ENCODE peak calls at places on chromosome 20, in ten cellular contexts. One of them, this sample, is unnamed.

GRCh38 chr20:58893355-58894151 is 41.0 kb downstream of the GNAS start:
- DNase-seq in esophagus squamous epithelium: no peak
- DNase-seq in NCI-H524: no peak
- DNase-seq in stimulated activated naive CD8-positive, alpha-beta T cell treated with anti-CD3 and anti-CD28 coated beads, Interleukin-15, Interleukin-2, amounts not matched to agents 100 U/mL and 50 U/mL, for 24 hours: peak
- DNase-seq in effector CD4-positive, alpha-beta T cell: no peak
- DNase-seq in NCI-H446: peak
- DNase-seq in stimulated activated CD8-positive, alpha-beta memory T cell treated with anti-CD3 and anti-CD28 coated beads, Interleukin-7, amount 100 ng/mL, for 48 hours: peak
- DNase-seq in NCI-H1105: no peak
- DNase-seq in activated CD4-positive, alpha-beta T cell treated with anti-CD3 and anti-CD28 coated beads, Interleukin-2, amount 50 U/mL, for 24 hours: peak
- DNase-seq in uterus: no peak
- DNase-seq in this sample: peak

GRCh38 chr20:3843490-3843889 is 3.1 kb upstream of the MAVS start:
- DNase-seq in esophagus squamous epithelium: no peak
- DNase-seq in NCI-H524: no peak
- DNase-seq in stimulated activated naive CD8-positive, alpha-beta T cell treated with anti-CD3 and anti-CD28 coated beads, Interleukin-15, Interleukin-2, amounts not matched to agents 100 U/mL and 50 U/mL, for 24 hours: peak
- DNase-seq in effector CD4-positive, alpha-beta T cell: no peak
- DNase-seq in NCI-H446: no peak
- DNase-seq in stimulated activated CD8-positive, alpha-beta memory T cell treated with anti-CD3 and anti-CD28 coated beads, Interleukin-7, amount 100 ng/mL, for 48 hours: no peak
- DNase-seq in NCI-H1105: no peak
- DNase-seq in activated CD4-positive, alpha-beta T cell treated with anti-CD3 and anti-CD28 coated beads, Interleukin-2, amount 50 U/mL, for 24 hours: no peak
- DNase-seq in uterus: no peak
- DNase-seq in this sample: no peak

GRCh38 chr20:18679020-18679419 is 91.2 kb downstream of the DTD1 start:
- DNase-seq in esophagus squamous epithelium: no peak
- DNase-seq in NCI-H524: no peak
- DNase-seq in stimulated activated naive CD8-positive, alpha-beta T cell treated with anti-CD3 and anti-CD28 coated beads, Interleukin-15, Interleukin-2, amounts not matched to agents 100 U/mL and 50 U/mL, for 24 hours: no peak
- DNase-seq in effector CD4-positive, alpha-beta T cell: no peak
- DNase-seq in NCI-H446: no peak
- DNase-seq in stimulated activated CD8-positive, alpha-beta memory T cell treated with anti-CD3 and anti-CD28 coated beads, Interleukin-7, amount 100 ng/mL, for 48 hours: no peak
- DNase-seq in NCI-H1105: peak
- DNase-seq in activated CD4-positive, alpha-beta T cell treated with anti-CD3 and anti-CD28 coated beads, Interleukin-2, amount 50 U/mL, for 24 hours: no peak
- DNase-seq in uterus: no peak
- DNase-seq in this sample: no peak

GRCh38 chr20:35903843-35904242 is 50.5 kb downstream of the SCAND1 start:
- DNase-seq in esophagus squamous epithelium: no peak
- DNase-seq in NCI-H524: no peak
- DNase-seq in stimulated activated naive CD8-positive, alpha-beta T cell treated with anti-CD3 and anti-CD28 coated beads, Interleukin-15, Interleukin-2, amounts not matched to agents 100 U/mL and 50 U/mL, for 24 hours: no peak
- DNase-seq in effector CD4-positive, alpha-beta T cell: no peak
- DNase-seq in NCI-H446: no peak
- DNase-seq in stimulated activated CD8-positive, alpha-beta memory T cell treated with anti-CD3 and anti-CD28 coated beads, Interleukin-7, amount 100 ng/mL, for 48 hours: no peak
- DNase-seq in NCI-H1105: no peak
- DNase-seq in activated CD4-positive, alpha-beta T cell treated with anti-CD3 and anti-CD28 coated beads, Interleukin-2, amount 50 U/mL, for 24 hours: no peak
- DNase-seq in uterus: no peak
- DNase-seq in this sample: no peak

GRCh38 chr20:36116813-36117441 is 37.6 kb upstream of the EPB41L1 start:
- DNase-seq in esophagus squamous epithelium: no peak
- DNase-seq in NCI-H524: no peak
- DNase-seq in stimulated activated naive CD8-positive, alpha-beta T cell treated with anti-CD3 and anti-CD28 coated beads, Interleukin-15, Interleukin-2, amounts not matched to agents 100 U/mL and 50 U/mL, for 24 hours: no peak
- DNase-seq in effector CD4-positive, alpha-beta T cell: no peak
- DNase-seq in NCI-H446: no peak
- DNase-seq in stimulated activated CD8-positive, alpha-beta memory T cell treated with anti-CD3 and anti-CD28 coated beads, Interleukin-7, amount 100 ng/mL, for 48 hours: no peak
- DNase-seq in NCI-H1105: no peak
- DNase-seq in activated CD4-positive, alpha-beta T cell treated with anti-CD3 and anti-CD28 coated beads, Interleukin-2, amount 50 U/mL, for 24 hours: no peak
- DNase-seq in uterus: no peak
- DNase-seq in this sample: no peak

GRCh38 chr20:36407196-36407733 is 101.1 kb downstream of the DLGAP4 start:
- DNase-seq in esophagus squamous epithelium: no peak
- DNase-seq in NCI-H524: no peak
- DNase-seq in stimulated activated naive CD8-positive, alpha-beta T cell treated with anti-CD3 and anti-CD28 coated beads, Interleukin-15, Interleukin-2, amounts not matched to agents 100 U/mL and 50 U/mL, for 24 hours: no peak
- DNase-seq in effector CD4-positive, alpha-beta T cell: no peak
- DNase-seq in NCI-H446: no peak
- DNase-seq in stimulated activated CD8-positive, alpha-beta memory T cell treated with anti-CD3 and anti-CD28 coated beads, Interleukin-7, amount 100 ng/mL, for 48 hours: no peak
- DNase-seq in NCI-H1105: no peak
- DNase-seq in activated CD4-positive, alpha-beta T cell treated with anti-CD3 and anti-CD28 coated beads, Interleukin-2, amount 50 U/mL, for 24 hours: no peak
- DNase-seq in uterus: no peak
- DNase-seq in this sample: no peak

GRCh38 chr20:7758436-7758835 is 181.8 kb downstream of the HAO1 start:
- DNase-seq in esophagus squamous epithelium: no peak
- DNase-seq in NCI-H524: no peak
- DNase-seq in stimulated activated naive CD8-positive, alpha-beta T cell treated with anti-CD3 and anti-CD28 coated beads, Interleukin-15, Interleukin-2, amounts not matched to agents 100 U/mL and 50 U/mL, for 24 hours: no peak
- DNase-seq in effector CD4-positive, alpha-beta T cell: no peak
- DNase-seq in NCI-H446: no peak
- DNase-seq in stimulated activated CD8-positive, alpha-beta memory T cell treated with anti-CD3 and anti-CD28 coated beads, Interleukin-7, amount 100 ng/mL, for 48 hours: no peak
- DNase-seq in NCI-H1105: no peak
- DNase-seq in activated CD4-positive, alpha-beta T cell treated with anti-CD3 and anti-CD28 coated beads, Interleukin-2, amount 50 U/mL, for 24 hours: no peak
- DNase-seq in uterus: no peak
- DNase-seq in this sample: no peak

GRCh38 chr20:13302647-13303425 is 81.8 kb downstream of the ISM1 start:
- DNase-seq in esophagus squamous epithelium: no peak
- DNase-seq in NCI-H524: peak
- DNase-seq in stimulated activated naive CD8-positive, alpha-beta T cell treated with anti-CD3 and anti-CD28 coated beads, Interleukin-15, Interleukin-2, amounts not matched to agents 100 U/mL and 50 U/mL, for 24 hours: peak
- DNase-seq in effector CD4-positive, alpha-beta T cell: no peak
- DNase-seq in NCI-H446: peak
- DNase-seq in stimulated activated CD8-positive, alpha-beta memory T cell treated with anti-CD3 and anti-CD28 coated beads, Interleukin-7, amount 100 ng/mL, for 48 hours: peak
- DNase-seq in NCI-H1105: peak
- DNase-seq in activated CD4-positive, alpha-beta T cell treated with anti-CD3 and anti-CD28 coated beads, Interleukin-2, amount 50 U/mL, for 24 hours: peak
- DNase-seq in uterus: no peak
- DNase-seq in this sample: peak

GRCh38 chr20:32445539-32446273 is 87.6 kb downstream of the ASXL1 start:
- DNase-seq in esophagus squamous epithelium: no peak
- DNase-seq in NCI-H524: no peak
- DNase-seq in stimulated activated naive CD8-positive, alpha-beta T cell treated with anti-CD3 and anti-CD28 coated beads, Interleukin-15, Interleukin-2, amounts not matched to agents 100 U/mL and 50 U/mL, for 24 hours: peak
- DNase-seq in effector CD4-positive, alpha-beta T cell: no peak
- DNase-seq in NCI-H446: no peak
- DNase-seq in stimulated activated CD8-positive, alpha-beta memory T cell treated with anti-CD3 and anti-CD28 coated beads, Interleukin-7, amount 100 ng/mL, for 48 hours: no peak
- DNase-seq in NCI-H1105: no peak
- DNase-seq in activated CD4-positive, alpha-beta T cell treated with anti-CD3 and anti-CD28 coated beads, Interleukin-2, amount 50 U/mL, for 24 hours: no peak
- DNase-seq in uterus: no peak
- DNase-seq in this sample: no peak

GRCh38 chr20:53899351-53900167 is 170.8 kb downstream of the BCAS1 start:
- DNase-seq in esophagus squamous epithelium: no peak
- DNase-seq in NCI-H524: peak
- DNase-seq in stimulated activated naive CD8-positive, alpha-beta T cell treated with anti-CD3 and anti-CD28 coated beads, Interleukin-15, Interleukin-2, amounts not matched to agents 100 U/mL and 50 U/mL, for 24 hours: peak
- DNase-seq in effector CD4-positive, alpha-beta T cell: peak
- DNase-seq in NCI-H446: peak
- DNase-seq in stimulated activated CD8-positive, alpha-beta memory T cell treated with anti-CD3 and anti-CD28 coated beads, Interleukin-7, amount 100 ng/mL, for 48 hours: peak
- DNase-seq in NCI-H1105: peak
- DNase-seq in activated CD4-positive, alpha-beta T cell treated with anti-CD3 and anti-CD28 coated beads, Interleukin-2, amount 50 U/mL, for 24 hours: peak
- DNase-seq in uterus: peak
- DNase-seq in this sample: peak

GRCh38 chr20:12113468-12114371 is 196.0 kb downstream of the BTBD3 start:
- DNase-seq in esophagus squamous epithelium: no peak
- DNase-seq in NCI-H524: no peak
- DNase-seq in stimulated activated naive CD8-positive, alpha-beta T cell treated with anti-CD3 and anti-CD28 coated beads, Interleukin-15, Interleukin-2, amounts not matched to agents 100 U/mL and 50 U/mL, for 24 hours: no peak
- DNase-seq in effector CD4-positive, alpha-beta T cell: no peak
- DNase-seq in NCI-H446: peak
- DNase-seq in stimulated activated CD8-positive, alpha-beta memory T cell treated with anti-CD3 and anti-CD28 coated beads, Interleukin-7, amount 100 ng/mL, for 48 hours: no peak
- DNase-seq in NCI-H1105: no peak
- DNase-seq in activated CD4-positive, alpha-beta T cell treated with anti-CD3 and anti-CD28 coated beads, Interleukin-2, amount 50 U/mL, for 24 hours: no peak
- DNase-seq in uterus: no peak
- DNase-seq in this sample: no peak

GRCh38 chr20:21137078-21137477 is 11.2 kb downstream of the KIZ start:
- DNase-seq in esophagus squamous epithelium: no peak
- DNase-seq in NCI-H524: no peak
- DNase-seq in stimulated activated naive CD8-positive, alpha-beta T cell treated with anti-CD3 and anti-CD28 coated beads, Interleukin-15, Interleukin-2, amounts not matched to agents 100 U/mL and 50 U/mL, for 24 hours: no peak
- DNase-seq in effector CD4-positive, alpha-beta T cell: no peak
- DNase-seq in NCI-H446: no peak
- DNase-seq in stimulated activated CD8-positive, alpha-beta memory T cell treated with anti-CD3 and anti-CD28 coated beads, Interleukin-7, amount 100 ng/mL, for 48 hours: no peak
- DNase-seq in NCI-H1105: peak
- DNase-seq in activated CD4-positive, alpha-beta T cell treated with anti-CD3 and anti-CD28 coated beads, Interleukin-2, amount 50 U/mL, for 24 hours: no peak
- DNase-seq in uterus: no peak
- DNase-seq in this sample: no peak

GRCh38 chr20:49270177-49270576 is 7.7 kb downstream of the ZNFX1 start:
- DNase-seq in esophagus squamous epithelium: no peak
- DNase-seq in NCI-H524: no peak
- DNase-seq in stimulated activated naive CD8-positive, alpha-beta T cell treated with anti-CD3 and anti-CD28 coated beads, Interleukin-15, Interleukin-2, amounts not matched to agents 100 U/mL and 50 U/mL, for 24 hours: no peak
- DNase-seq in effector CD4-positive, alpha-beta T cell: no peak
- DNase-seq in NCI-H446: no peak
- DNase-seq in stimulated activated CD8-positive, alpha-beta memory T cell treated with anti-CD3 and anti-CD28 coated beads, Interleukin-7, amount 100 ng/mL, for 48 hours: no peak
- DNase-seq in NCI-H1105: no peak
- DNase-seq in activated CD4-positive, alpha-beta T cell treated with anti-CD3 and anti-CD28 coated beads, Interleukin-2, amount 50 U/mL, for 24 hours: no peak
- DNase-seq in uterus: no peak
- DNase-seq in this sample: no peak

GRCh38 chr20:24823176-24823575 is 125.9 kb upstream of the CST7 start:
- DNase-seq in esophagus squamous epithelium: no peak
- DNase-seq in NCI-H524: no peak
- DNase-seq in stimulated activated naive CD8-positive, alpha-beta T cell treated with anti-CD3 and anti-CD28 coated beads, Interleukin-15, Interleukin-2, amounts not matched to agents 100 U/mL and 50 U/mL, for 24 hours: no peak
- DNase-seq in effector CD4-positive, alpha-beta T cell: no peak
- DNase-seq in NCI-H446: no peak
- DNase-seq in stimulated activated CD8-positive, alpha-beta memory T cell treated with anti-CD3 and anti-CD28 coated beads, Interleukin-7, amount 100 ng/mL, for 48 hours: no peak
- DNase-seq in NCI-H1105: no peak
- DNase-seq in activated CD4-positive, alpha-beta T cell treated with anti-CD3 and anti-CD28 coated beads, Interleukin-2, amount 50 U/mL, for 24 hours: no peak
- DNase-seq in uterus: no peak
- DNase-seq in this sample: no peak

GRCh38 chr20:61727761-61728160 is 337.9 kb downstream of the TAF4 start:
- DNase-seq in esophagus squamous epithelium: no peak
- DNase-seq in NCI-H524: no peak
- DNase-seq in stimulated activated naive CD8-positive, alpha-beta T cell treated with anti-CD3 and anti-CD28 coated beads, Interleukin-15, Interleukin-2, amounts not matched to agents 100 U/mL and 50 U/mL, for 24 hours: no peak
- DNase-seq in effector CD4-positive, alpha-beta T cell: no peak
- DNase-seq in NCI-H446: no peak
- DNase-seq in stimulated activated CD8-positive, alpha-beta memory T cell treated with anti-CD3 and anti-CD28 coated beads, Interleukin-7, amount 100 ng/mL, for 48 hours: no peak
- DNase-seq in NCI-H1105: no peak
- DNase-seq in activated CD4-positive, alpha-beta T cell treated with anti-CD3 and anti-CD28 coated beads, Interleukin-2, amount 50 U/mL, for 24 hours: no peak
- DNase-seq in uterus: no peak
- DNase-seq in this sample: no peak

GRCh38 chr20:46021361-46022359 is 7.4 kb upstream of the SLC12A5 start:
- DNase-seq in esophagus squamous epithelium: no peak
- DNase-seq in NCI-H524: peak
- DNase-seq in stimulated activated naive CD8-positive, alpha-beta T cell treated with anti-CD3 and anti-CD28 coated beads, Interleukin-15, Interleukin-2, amounts not matched to agents 100 U/mL and 50 U/mL, for 24 hours: peak
- DNase-seq in effector CD4-positive, alpha-beta T cell: peak
- DNase-seq in NCI-H446: peak
- DNase-seq in stimulated activated CD8-positive, alpha-beta memory T cell treated with anti-CD3 and anti-CD28 coated beads, Interleukin-7, amount 100 ng/mL, for 48 hours: no peak
- DNase-seq in NCI-H1105: peak
- DNase-seq in activated CD4-positive, alpha-beta T cell treated with anti-CD3 and anti-CD28 coated beads, Interleukin-2, amount 50 U/mL, for 24 hours: no peak
- DNase-seq in uterus: no peak
- DNase-seq in this sample: peak

GRCh38 chr20:38692436-38693411 is 31.6 kb upstream of the SLC32A1 start:
- DNase-seq in esophagus squamous epithelium: no peak
- DNase-seq in NCI-H524: no peak
- DNase-seq in stimulated activated naive CD8-positive, alpha-beta T cell treated with anti-CD3 and anti-CD28 coated beads, Interleukin-15, Interleukin-2, amounts not matched to agents 100 U/mL and 50 U/mL, for 24 hours: peak
- DNase-seq in effector CD4-positive, alpha-beta T cell: peak
- DNase-seq in NCI-H446: peak
- DNase-seq in stimulated activated CD8-positive, alpha-beta memory T cell treated with anti-CD3 and anti-CD28 coated beads, Interleukin-7, amount 100 ng/mL, for 48 hours: no peak
- DNase-seq in NCI-H1105: no peak
- DNase-seq in activated CD4-positive, alpha-beta T cell treated with anti-CD3 and anti-CD28 coated beads, Interleukin-2, amount 50 U/mL, for 24 hours: peak
- DNase-seq in uterus: no peak
- DNase-seq in this sample: peak

GRCh38 chr20:61222699-61223098 is 29.4 kb upstream of the CDH4 start:
- DNase-seq in esophagus squamous epithelium: no peak
- DNase-seq in NCI-H524: no peak
- DNase-seq in stimulated activated naive CD8-positive, alpha-beta T cell treated with anti-CD3 and anti-CD28 coated beads, Interleukin-15, Interleukin-2, amounts not matched to agents 100 U/mL and 50 U/mL, for 24 hours: no peak
- DNase-seq in effector CD4-positive, alpha-beta T cell: no peak
- DNase-seq in NCI-H446: no peak
- DNase-seq in stimulated activated CD8-positive, alpha-beta memory T cell treated with anti-CD3 and anti-CD28 coated beads, Interleukin-7, amount 100 ng/mL, for 48 hours: no peak
- DNase-seq in NCI-H1105: no peak
- DNase-seq in activated CD4-positive, alpha-beta T cell treated with anti-CD3 and anti-CD28 coated beads, Interleukin-2, amount 50 U/mL, for 24 hours: no peak
- DNase-seq in uterus: no peak
- DNase-seq in this sample: no peak

GRCh38 chr20:48126227-48126740 is 341.0 kb upstream of the SULF2 start:
- DNase-seq in esophagus squamous epithelium: no peak
- DNase-seq in NCI-H524: no peak
- DNase-seq in stimulated activated naive CD8-positive, alpha-beta T cell treated with anti-CD3 and anti-CD28 coated beads, Interleukin-15, Interleukin-2, amounts not matched to agents 100 U/mL and 50 U/mL, for 24 hours: no peak
- DNase-seq in effector CD4-positive, alpha-beta T cell: no peak
- DNase-seq in NCI-H446: no peak
- DNase-seq in stimulated activated CD8-positive, alpha-beta memory T cell treated with anti-CD3 and anti-CD28 coated beads, Interleukin-7, amount 100 ng/mL, for 48 hours: no peak
- DNase-seq in NCI-H1105: no peak
- DNase-seq in activated CD4-positive, alpha-beta T cell treated with anti-CD3 and anti-CD28 coated beads, Interleukin-2, amount 50 U/mL, for 24 hours: no peak
- DNase-seq in uterus: no peak
- DNase-seq in this sample: no peak

GRCh38 chr20:23449400-23449799 is 3.3 kb downstream of the CST11 start:
- DNase-seq in esophagus squamous epithelium: no peak
- DNase-seq in NCI-H524: no peak
- DNase-seq in stimulated activated naive CD8-positive, alpha-beta T cell treated with anti-CD3 and anti-CD28 coated beads, Interleukin-15, Interleukin-2, amounts not matched to agents 100 U/mL and 50 U/mL, for 24 hours: no peak
- DNase-seq in effector CD4-positive, alpha-beta T cell: no peak
- DNase-seq in NCI-H446: no peak
- DNase-seq in stimulated activated CD8-positive, alpha-beta memory T cell treated with anti-CD3 and anti-CD28 coated beads, Interleukin-7, amount 100 ng/mL, for 48 hours: no peak
- DNase-seq in NCI-H1105: no peak
- DNase-seq in activated CD4-positive, alpha-beta T cell treated with anti-CD3 and anti-CD28 coated beads, Interleukin-2, amount 50 U/mL, for 24 hours: no peak
- DNase-seq in uterus: no peak
- DNase-seq in this sample: no peak

GRCh38 chr20:10113746-10114145 is 79.0 kb downstream of the ANKEF1 start:
- DNase-seq in esophagus squamous epithelium: no peak
- DNase-seq in NCI-H524: no peak
- DNase-seq in stimulated activated naive CD8-positive, alpha-beta T cell treated with anti-CD3 and anti-CD28 coated beads, Interleukin-15, Interleukin-2, amounts not matched to agents 100 U/mL and 50 U/mL, for 24 hours: no peak
- DNase-seq in effector CD4-positive, alpha-beta T cell: no peak
- DNase-seq in NCI-H446: no peak
- DNase-seq in stimulated activated CD8-positive, alpha-beta memory T cell treated with anti-CD3 and anti-CD28 coated beads, Interleukin-7, amount 100 ng/mL, for 48 hours: no peak
- DNase-seq in NCI-H1105: no peak
- DNase-seq in activated CD4-positive, alpha-beta T cell treated with anti-CD3 and anti-CD28 coated beads, Interleukin-2, amount 50 U/mL, for 24 hours: no peak
- DNase-seq in uterus: no peak
- DNase-seq in this sample: no peak

GRCh38 chr20:13995841-13996240 is 525 bp downstream of the MACROD2 start:
- DNase-seq in esophagus squamous epithelium: no peak
- DNase-seq in NCI-H524: peak
- DNase-seq in stimulated activated naive CD8-positive, alpha-beta T cell treated with anti-CD3 and anti-CD28 coated beads, Interleukin-15, Interleukin-2, amounts not matched to agents 100 U/mL and 50 U/mL, for 24 hours: no peak
- DNase-seq in effector CD4-positive, alpha-beta T cell: no peak
- DNase-seq in NCI-H446: peak
- DNase-seq in stimulated activated CD8-positive, alpha-beta memory T cell treated with anti-CD3 and anti-CD28 coated beads, Interleukin-7, amount 100 ng/mL, for 48 hours: no peak
- DNase-seq in NCI-H1105: peak
- DNase-seq in activated CD4-positive, alpha-beta T cell treated with anti-CD3 and anti-CD28 coated beads, Interleukin-2, amount 50 U/mL, for 24 hours: no peak
- DNase-seq in uterus: peak
- DNase-seq in this sample: no peak

GRCh38 chr20:50229156-50229605 is 38.6 kb downstream of the CEBPB start:
- DNase-seq in esophagus squamous epithelium: no peak
- DNase-seq in NCI-H524: no peak
- DNase-seq in stimulated activated naive CD8-positive, alpha-beta T cell treated with anti-CD3 and anti-CD28 coated beads, Interleukin-15, Interleukin-2, amounts not matched to agents 100 U/mL and 50 U/mL, for 24 hours: no peak
- DNase-seq in effector CD4-positive, alpha-beta T cell: no peak
- DNase-seq in NCI-H446: no peak
- DNase-seq in stimulated activated CD8-positive, alpha-beta memory T cell treated with anti-CD3 and anti-CD28 coated beads, Interleukin-7, amount 100 ng/mL, for 48 hours: no peak
- DNase-seq in NCI-H1105: no peak
- DNase-seq in activated CD4-positive, alpha-beta T cell treated with anti-CD3 and anti-CD28 coated beads, Interleukin-2, amount 50 U/mL, for 24 hours: no peak
- DNase-seq in uterus: no peak
- DNase-seq in this sample: no peak

GRCh38 chr20:4153251-4153650 is 137.9 kb upstream of the RNF24 start:
- DNase-seq in esophagus squamous epithelium: no peak
- DNase-seq in NCI-H524: no peak
- DNase-seq in stimulated activated naive CD8-positive, alpha-beta T cell treated with anti-CD3 and anti-CD28 coated beads, Interleukin-15, Interleukin-2, amounts not matched to agents 100 U/mL and 50 U/mL, for 24 hours: no peak
- DNase-seq in effector CD4-positive, alpha-beta T cell: no peak
- DNase-seq in NCI-H446: no peak
- DNase-seq in stimulated activated CD8-positive, alpha-beta memory T cell treated with anti-CD3 and anti-CD28 coated beads, Interleukin-7, amount 100 ng/mL, for 48 hours: no peak
- DNase-seq in NCI-H1105: no peak
- DNase-seq in activated CD4-positive, alpha-beta T cell treated with anti-CD3 and anti-CD28 coated beads, Interleukin-2, amount 50 U/mL, for 24 hours: no peak
- DNase-seq in uterus: no peak
- DNase-seq in this sample: no peak

GRCh38 chr20:57476073-57476526 is 48.8 kb downstream of the CTCFL start:
- DNase-seq in esophagus squamous epithelium: no peak
- DNase-seq in NCI-H524: no peak
- DNase-seq in stimulated activated naive CD8-positive, alpha-beta T cell treated with anti-CD3 and anti-CD28 coated beads, Interleukin-15, Interleukin-2, amounts not matched to agents 100 U/mL and 50 U/mL, for 24 hours: peak
- DNase-seq in effector CD4-positive, alpha-beta T cell: no peak
- DNase-seq in NCI-H446: no peak
- DNase-seq in stimulated activated CD8-positive, alpha-beta memory T cell treated with anti-CD3 and anti-CD28 coated beads, Interleukin-7, amount 100 ng/mL, for 48 hours: no peak
- DNase-seq in NCI-H1105: no peak
- DNase-seq in activated CD4-positive, alpha-beta T cell treated with anti-CD3 and anti-CD28 coated beads, Interleukin-2, amount 50 U/mL, for 24 hours: no peak
- DNase-seq in uterus: no peak
- DNase-seq in this sample: no peak

GRCh38 chr20:38125157-38126056 is 39.7 kb downstream of the TGM2 start:
- DNase-seq in esophagus squamous epithelium: no peak
- DNase-seq in NCI-H524: no peak
- DNase-seq in stimulated activated naive CD8-positive, alpha-beta T cell treated with anti-CD3 and anti-CD28 coated beads, Interleukin-15, Interleukin-2, amounts not matched to agents 100 U/mL and 50 U/mL, for 24 hours: no peak
- DNase-seq in effector CD4-positive, alpha-beta T cell: no peak
- DNase-seq in NCI-H446: peak
- DNase-seq in stimulated activated CD8-positive, alpha-beta memory T cell treated with anti-CD3 and anti-CD28 coated beads, Interleukin-7, amount 100 ng/mL, for 48 hours: no peak
- DNase-seq in NCI-H1105: peak
- DNase-seq in activated CD4-positive, alpha-beta T cell treated with anti-CD3 and anti-CD28 coated beads, Interleukin-2, amount 50 U/mL, for 24 hours: no peak
- DNase-seq in uterus: peak
- DNase-seq in this sample: peak

GRCh38 chr20:22430154-22430745 is 154.1 kb downstream of the FOXA2 start:
- DNase-seq in esophagus squamous epithelium: no peak
- DNase-seq in NCI-H524: no peak
- DNase-seq in stimulated activated naive CD8-positive, alpha-beta T cell treated with anti-CD3 and anti-CD28 coated beads, Interleukin-15, Interleukin-2, amounts not matched to agents 100 U/mL and 50 U/mL, for 24 hours: no peak
- DNase-seq in effector CD4-positive, alpha-beta T cell: no peak
- DNase-seq in NCI-H446: no peak
- DNase-seq in stimulated activated CD8-positive, alpha-beta memory T cell treated with anti-CD3 and anti-CD28 coated beads, Interleukin-7, amount 100 ng/mL, for 48 hours: no peak
- DNase-seq in NCI-H1105: no peak
- DNase-seq in activated CD4-positive, alpha-beta T cell treated with anti-CD3 and anti-CD28 coated beads, Interleukin-2, amount 50 U/mL, for 24 hours: no peak
- DNase-seq in uterus: no peak
- DNase-seq in this sample: no peak